ENCODE peak calls at places on chromosomes 12 and 14, in five cellular contexts. K is body of pancreas, U is retinal pigment epithelial cell, W is fibroblast of lung, N is NCI-H1417. G is an unnamed sample.

GRCh38 chr14:83816755-83817154 is 1713.2 kb upstream of the FLRT2 start:
- DNase-seq in U (peak), W (no peak), N (no peak), K (no peak), G (no peak)

GRCh38 chr12:114165921-114166320 is 199.8 kb upstream of the RBM19 start:
- DNase-seq in U (no peak), N (no peak), K (no peak), W (no peak), G (no peak)

GRCh38 chr12:42958271-42958674 is 368.7 kb upstream of the PRICKLE1 start:
- DNase-seq in W (peak), N (no peak), U (no peak), K (no peak), G (peak)

GRCh38 chr12:121511931-121512330 is 68.9 kb downstream of the KDM2B start:
- DNase-seq in W (no peak), N (no peak), U (no peak), K (no peak), G (no peak)

GRCh38 chr14:73173092-73173735 is 36.9 kb downstream of the PSEN1 start:
- DNase-seq in K (no peak), U (no peak), W (peak), N (peak), G (no peak)

GRCh38 chr12:94289551-94290312 is 141.4 kb downstream of the PLXNC1 start:
- DNase-seq in W (peak), N (no peak), K (no peak), U (no peak), G (no peak)

GRCh38 chr14:104297721-104298401 is 159.5 kb downstream of the KIF26A start:
- DNase-seq in N (no peak), W (no peak), U (no peak), K (no peak), G (no peak)

GRCh38 chr14:91012050-91012449 is 48.4 kb downstream of the RPS6KA5 start:
- DNase-seq in K (no peak), N (no peak), U (no peak), W (no peak), G (no peak)

GRCh38 chr14:53646925-53647324 is 309.7 kb downstream of the BMP4 start:
- DNase-seq in K (no peak), W (no peak), U (no peak), N (no peak), G (no peak)

GRCh38 chr12:116959845-116960514 is 49.2 kb downstream of the FBXW8 start:
- DNase-seq in U (no peak), N (peak), K (no peak), W (peak), G (no peak)

GRCh38 chr12:103548622-103549601 is 38.2 kb upstream of the STAB2 start:
- DNase-seq in K (peak), U (peak), N (peak), W (peak), G (peak)

GRCh38 chr12:21771311-21771710 is 3.2 kb downstream of the KCNJ8 start:
- DNase-seq in U (no peak), N (no peak), K (no peak), W (peak), G (peak)

GRCh38 chr14:74085047-74085637 is 386 bp downstream of the LIN52 start:
- DNase-seq in W (peak), U (no peak), N (no peak), K (no peak), G (peak)

GRCh38 chr12:69042970-69043369 is 110.0 kb upstream of the CPM start:
- DNase-seq in W (no peak), K (no peak), N (peak), U (no peak), G (no peak)

GRCh38 chr14:67477926-67478915 is 10.3 kb downstream of the TMEM229B start:
- DNase-seq in W (peak), N (peak), U (no peak), K (no peak), G (no peak)

GRCh38 chr12:131620946-131621681 is 89.8 kb upstream of the SFSWAP start:
- DNase-seq in K (no peak), W (no peak), U (no peak), N (no peak), G (no peak)

GRCh38 chr12:110554184-110554583 is 28.9 kb downstream of the PPTC7 start:
- DNase-seq in N (no peak), W (no peak), K (no peak), U (no peak), G (no peak)

GRCh38 chr14:106417224-106418049 is 891.1 kb downstream of the TMEM121 start:
- DNase-seq in U (no peak), K (peak), W (no peak), N (peak), G (no peak)

GRCh38 chr14:96940009-96940408 is 142.8 kb downstream of the VRK1 start:
- DNase-seq in K (no peak), W (no peak), U (no peak), N (no peak), G (no peak)

GRCh38 chr14:103436533-103436932 is 51.3 kb downstream of the MARK3 start:
- DNase-seq in K (no peak), N (no peak), W (peak), U (no peak), G (no peak)

GRCh38 chr12:12182926-12183325 is 83.9 kb downstream of the LRP6 start:
- DNase-seq in N (peak), W (peak), U (no peak), K (no peak), G (no peak)

GRCh38 chr12:78226763-78227162 is 396.1 kb downstream of the NAV3 start:
- DNase-seq in N (no peak), W (peak), K (no peak), U (no peak), G (no peak)

GRCh38 chr14:100140452-100141132 is 18.9 kb downstream of the DEGS2 start:
- DNase-seq in U (peak), N (peak), W (peak), K (no peak), G (peak)

GRCh38 chr12:44342371-44342770 is 506.5 kb downstream of the TMEM117 start:
- DNase-seq in K (no peak), W (no peak), U (no peak), N (no peak), G (no peak)

GRCh38 chr14:80628547-80628946 is 313.0 kb downstream of the CEP128 start:
- DNase-seq in U (no peak), W (no peak), N (no peak), K (peak), G (no peak)

GRCh38 chr12:7131502-7131866 is 1.3 kb downstream of the CLSTN3 start:
- DNase-seq in U (no peak), W (no peak), K (no peak), N (no peak), G (no peak)

GRCh38 chr12:124453419-124454351 is 113.7 kb downstream of the NCOR2 start:
- DNase-seq in K (peak), W (peak), U (no peak), N (peak), G (no peak)

GRCh38 chr12:27652174-27652763 is 44.0 kb upstream of the REP15 start:
- DNase-seq in W (peak), N (peak), U (no peak), K (peak), G (peak)

GRCh38 chr12:6226701-6227096 is 26.5 kb downstream of the CD9 start:
- DNase-seq in W (no peak), N (no peak), U (no peak), K (no peak), G (no peak)

GRCh38 chr12:57242329-57242690 is 8.7 kb downstream of the STAC3 start:
- DNase-seq in U (no peak), K (peak), W (no peak), N (peak), G (no peak)

G was measured in kidney glomerular epithelial cell.